ENCODE peak calls at places on chromosomes 16 and 17, in nine cellular contexts. C is HCEC 1CT; H is naive thymus-derived CD8-positive, alpha-beta T cell; M is CD4-positive, alpha-beta memory T cell; X is HAP-1; Z is cardiac muscle cell; N is Panc1; L is amygdala; V is HEK293T. Q is an unnamed sample.

GRCh38 chr17:15969463-15969862 is 24.5 kb downstream of the ADORA2B start:
- DNase-seq in C (no peak), H (no peak), M (no peak), X (no peak), Z (no peak), N (no peak), L (no peak), V (no peak), Q (no peak)

GRCh38 chr16:10678655-10679054 is 16.1 kb downstream of the TEKT5 start:
- DNase-seq in C (no peak), H (no peak), M (no peak), X (peak), Z (no peak), N (no peak), L (no peak), V (no peak), Q (no peak)

GRCh38 chr17:48373882-48374281 is 56.1 kb downstream of the SKAP1 start:
- DNase-seq in C (no peak), H (no peak), M (no peak), X (no peak), Z (no peak), N (no peak), L (no peak), V (no peak), Q (peak)

GRCh38 chr16:31696968-31697743 is 169.5 kb downstream of the AHSP start:
- DNase-seq in C (peak), H (no peak), M (no peak), X (peak), Z (peak), N (peak), L (no peak), V (peak), Q (no peak)

GRCh38 chr17:59565171-59565958 is at the start of gene DHX40:
- DNase-seq in C (peak), H (peak), M (peak), X (peak), Z (peak), N (peak), L (peak), V (peak), Q (peak)

GRCh38 chr17:80605326-80606066 is 60.9 kb downstream of the RPTOR start:
- DNase-seq in C (no peak), H (no peak), M (peak), X (no peak), Z (no peak), N (peak), L (no peak), V (no peak), Q (no peak)

GRCh38 chr16:78179666-78180065 is 80.2 kb downstream of the WWOX start:
- DNase-seq in C (no peak), H (no peak), M (no peak), X (no peak), Z (no peak), N (no peak), L (no peak), V (no peak), Q (no peak)

GRCh38 chr17:43698678-43699437 is 37.1 kb upstream of the MEOX1 start:
- DNase-seq in C (no peak), H (no peak), M (no peak), X (no peak), Z (no peak), N (no peak), L (no peak), V (no peak), Q (no peak)

GRCh38 chr17:50055055-50055425 is 870 bp upstream of the ITGA3 start:
- DNase-seq in C (no peak), H (peak), M (peak), X (no peak), Z (peak), N (no peak), L (no peak), V (no peak), Q (peak)

GRCh38 chr16:82782715-82783251 is 156.0 kb downstream of the CDH13 start:
- DNase-seq in C (no peak), H (no peak), M (no peak), X (no peak), Z (no peak), N (no peak), L (no peak), V (no peak), Q (no peak)

Q was measured in naive B cell.